ENCODE peak calls at places on chromosomes 1 and 21, in seven cellular contexts. One of them, this sample, is unnamed. For H3K4me1, the result is how much of the 10 kb centered on the place peaks cover.

GRCh38 chr1:166166701-166167394 is at the start of gene FAM78B:
- DNase-seq in cardiac muscle cell: peak
- DNase-seq in thyroid gland: peak
- DNase-seq in small intestine: peak
- DNase-seq in prostate gland: peak
- DNase-seq in Peyer's patch: peak
- DNase-seq in stomach: peak
- DNase-seq in this sample: peak

GRCh38 chr1:90402893-90403849 is 313.9 kb downstream of the BARHL2 start:
- DNase-seq in cardiac muscle cell: peak
- DNase-seq in thyroid gland: no peak
- DNase-seq in small intestine: peak
- DNase-seq in prostate gland: peak
- DNase-seq in Peyer's patch: no peak
- DNase-seq in stomach: peak
- DNase-seq in this sample: peak

GRCh38 chr21:24671901-24672300 is 935.4 kb downstream of the MRPL39 start:
- DNase-seq in cardiac muscle cell: no peak
- DNase-seq in thyroid gland: no peak
- DNase-seq in small intestine: no peak
- DNase-seq in prostate gland: no peak
- DNase-seq in Peyer's patch: no peak
- DNase-seq in stomach: no peak
- DNase-seq in this sample: no peak

GRCh38 chr1:152869808-152870419 is 8.2 kb upstream of the SMCP start:
- DNase-seq in cardiac muscle cell: peak
- DNase-seq in thyroid gland: peak
- DNase-seq in small intestine: peak
- DNase-seq in prostate gland: peak
- DNase-seq in Peyer's patch: no peak
- DNase-seq in stomach: peak
- DNase-seq in this sample: peak

GRCh38 chr1:209455133-209455532 is 128.4 kb upstream of the CAMK1G start:
- DNase-seq in cardiac muscle cell: no peak
- DNase-seq in thyroid gland: no peak
- DNase-seq in small intestine: no peak
- DNase-seq in prostate gland: no peak
- DNase-seq in Peyer's patch: no peak
- DNase-seq in stomach: no peak
- DNase-seq in this sample: no peak

GRCh38 chr1:240295811-240296210 is 204.1 kb downstream of the FMN2 start:
- DNase-seq in cardiac muscle cell: no peak
- DNase-seq in thyroid gland: no peak
- DNase-seq in small intestine: no peak
- DNase-seq in prostate gland: no peak
- DNase-seq in Peyer's patch: no peak
- DNase-seq in stomach: no peak
- DNase-seq in this sample: no peak

GRCh38 chr1:234256359-234256758 is 116.9 kb upstream of the COA6 start:
- DNase-seq in cardiac muscle cell: no peak
- DNase-seq in thyroid gland: no peak
- DNase-seq in small intestine: no peak
- DNase-seq in prostate gland: no peak
- DNase-seq in Peyer's patch: no peak
- DNase-seq in stomach: no peak
- DNase-seq in this sample: no peak

GRCh38 chr1:237011432-237011831 is 7.2 kb upstream of the MT1HL1 start:
- DNase-seq in cardiac muscle cell: no peak
- DNase-seq in thyroid gland: no peak
- DNase-seq in small intestine: no peak
- DNase-seq in prostate gland: no peak
- DNase-seq in Peyer's patch: no peak
- DNase-seq in stomach: no peak
- DNase-seq in this sample: no peak

GRCh38 chr1:247487057-247487456 is 29.2 kb upstream of the OR2B11 start:
- DNase-seq in cardiac muscle cell: peak
- DNase-seq in thyroid gland: no peak
- DNase-seq in small intestine: peak
- DNase-seq in prostate gland: peak
- DNase-seq in Peyer's patch: no peak
- DNase-seq in stomach: no peak
- DNase-seq in this sample: no peak

GRCh38 chr21:21624674-21625073 is 626.5 kb downstream of the NCAM2 start:
- DNase-seq in cardiac muscle cell: no peak
- DNase-seq in thyroid gland: no peak
- DNase-seq in small intestine: peak
- DNase-seq in prostate gland: no peak
- DNase-seq in Peyer's patch: no peak
- DNase-seq in stomach: no peak
- DNase-seq in this sample: no peak

GRCh38 chr1:47231314-47232186 is 475 bp downstream of the TAL1 start:
- DNase-seq in cardiac muscle cell: peak
- DNase-seq in thyroid gland: no peak
- DNase-seq in small intestine: peak
- DNase-seq in prostate gland: no peak
- DNase-seq in Peyer's patch: peak
- DNase-seq in stomach: no peak
- DNase-seq in this sample: no peak

GRCh38 chr1:207966521-207966920 is 55.6 kb upstream of the CD34 start:
- DNase-seq in cardiac muscle cell: no peak
- DNase-seq in thyroid gland: no peak
- DNase-seq in small intestine: no peak
- DNase-seq in prostate gland: no peak
- DNase-seq in Peyer's patch: no peak
- DNase-seq in stomach: no peak
- DNase-seq in this sample: no peak

GRCh38 chr1:58155418-58156123 is 391.0 kb downstream of the OMA1 start:
- DNase-seq in cardiac muscle cell: peak
- DNase-seq in thyroid gland: no peak
- DNase-seq in small intestine: peak
- DNase-seq in prostate gland: no peak
- DNase-seq in Peyer's patch: no peak
- DNase-seq in stomach: no peak
- DNase-seq in this sample: no peak

GRCh38 chr1:10456661-10457060 is 6.8 kb downstream of the CORT start:
- DNase-seq in cardiac muscle cell: peak
- DNase-seq in thyroid gland: no peak
- DNase-seq in small intestine: no peak
- DNase-seq in prostate gland: no peak
- DNase-seq in Peyer's patch: no peak
- DNase-seq in stomach: no peak
- DNase-seq in this sample: no peak

GRCh38 chr1:112836642-112837041 is 119.4 kb downstream of the SLC16A1 start:
- DNase-seq in cardiac muscle cell: peak
- DNase-seq in thyroid gland: peak
- DNase-seq in small intestine: no peak
- DNase-seq in prostate gland: no peak
- DNase-seq in Peyer's patch: no peak
- DNase-seq in stomach: no peak
- DNase-seq in this sample: no peak

GRCh38 chr1:229714964-229715603 is 89.0 kb downstream of the URB2 start:
- DNase-seq in cardiac muscle cell: no peak
- DNase-seq in thyroid gland: no peak
- DNase-seq in small intestine: peak
- DNase-seq in prostate gland: peak
- DNase-seq in Peyer's patch: no peak
- DNase-seq in stomach: peak
- DNase-seq in this sample: no peak

GRCh38 chr1:55064071-55064581 is 24.8 kb downstream of the PCSK9 start:
- DNase-seq in cardiac muscle cell: no peak
- DNase-seq in thyroid gland: peak
- DNase-seq in small intestine: no peak
- DNase-seq in prostate gland: peak
- DNase-seq in Peyer's patch: no peak
- DNase-seq in stomach: no peak
- DNase-seq in this sample: no peak

GRCh38 chr1:21490774-21491482 is 18.3 kb upstream of the ALPL start:
- DNase-seq in cardiac muscle cell: no peak
- DNase-seq in thyroid gland: no peak
- DNase-seq in small intestine: peak
- DNase-seq in prostate gland: no peak
- DNase-seq in Peyer's patch: no peak
- DNase-seq in stomach: no peak
- DNase-seq in this sample: no peak

GRCh38 chr1:71861022-71861421 is 421.3 kb downstream of the NEGR1 start:
- DNase-seq in cardiac muscle cell: no peak
- DNase-seq in thyroid gland: no peak
- DNase-seq in small intestine: no peak
- DNase-seq in prostate gland: no peak
- DNase-seq in Peyer's patch: no peak
- DNase-seq in stomach: no peak
- DNase-seq in this sample: no peak

GRCh38 chr1:180123463-180123936 is 31.2 kb upstream of the QSOX1 start:
- DNase-seq in cardiac muscle cell: no peak
- DNase-seq in thyroid gland: no peak
- DNase-seq in small intestine: no peak
- DNase-seq in prostate gland: no peak
- DNase-seq in Peyer's patch: no peak
- DNase-seq in stomach: no peak
- DNase-seq in this sample: no peak

GRCh38 chr1:21338568-21339401 is 48.5 kb upstream of the ECE1 start:
- DNase-seq in cardiac muscle cell: no peak
- DNase-seq in thyroid gland: peak
- DNase-seq in small intestine: peak
- DNase-seq in prostate gland: peak
- DNase-seq in Peyer's patch: peak
- DNase-seq in stomach: peak
- DNase-seq in this sample: no peak

GRCh38 chr1:149844096-149844495 is 55.3 kb upstream of the BOLA1 start:
- DNase-seq in cardiac muscle cell: no peak
- DNase-seq in thyroid gland: no peak
- DNase-seq in small intestine: peak
- DNase-seq in prostate gland: peak
- DNase-seq in Peyer's patch: no peak
- DNase-seq in stomach: no peak
- DNase-seq in this sample: no peak

GRCh38 chr1:206895837-206896242 is 1.4 kb upstream of the IL24 start:
- DNase-seq in cardiac muscle cell: no peak
- DNase-seq in thyroid gland: peak
- DNase-seq in small intestine: no peak
- DNase-seq in prostate gland: peak
- DNase-seq in Peyer's patch: no peak
- DNase-seq in stomach: peak
- DNase-seq in this sample: no peak

GRCh38 chr1:38587734-38588133 is 271.8 kb downstream of the RRAGC start:
- DNase-seq in cardiac muscle cell: no peak
- DNase-seq in thyroid gland: no peak
- DNase-seq in small intestine: no peak
- DNase-seq in prostate gland: no peak
- DNase-seq in Peyer's patch: no peak
- DNase-seq in stomach: no peak
- DNase-seq in this sample: no peak

GRCh38 chr1:236147068-236147467 is 4.7 kb downstream of the GPR137B start:
- DNase-seq in cardiac muscle cell: no peak
- DNase-seq in thyroid gland: peak
- DNase-seq in small intestine: peak
- DNase-seq in prostate gland: no peak
- DNase-seq in Peyer's patch: no peak
- DNase-seq in stomach: no peak
- DNase-seq in this sample: no peak

GRCh38 chr1:42937836-42938595 is 20.7 kb downstream of the SLC2A1 start:
- DNase-seq in cardiac muscle cell: no peak
- DNase-seq in thyroid gland: no peak
- DNase-seq in small intestine: peak
- DNase-seq in prostate gland: peak
- DNase-seq in Peyer's patch: peak
- DNase-seq in stomach: no peak
- DNase-seq in this sample: no peak

GRCh38 chr1:13829152-13829769 is 129.3 kb downstream of the PRDM2 start:
- DNase-seq in cardiac muscle cell: no peak
- DNase-seq in thyroid gland: no peak
- DNase-seq in small intestine: peak
- DNase-seq in prostate gland: peak
- DNase-seq in Peyer's patch: no peak
- DNase-seq in stomach: no peak
- DNase-seq in this sample: peak
- H3K27ac ChIP-seq in cardiac muscle cell: no peak
- H3K27ac ChIP-seq in thyroid gland: no peak
- H3K27ac ChIP-seq in small intestine: no peak
- H3K27ac ChIP-seq in prostate gland: no peak
- H3K27ac ChIP-seq in Peyer's patch: no peak
- H3K27ac ChIP-seq in stomach: no peak
- H3K27ac ChIP-seq in this sample: no peak

GRCh38 chr1:119771016-119771415 is 2.3 kb upstream of the HMGCS2 start:
- DNase-seq in cardiac muscle cell: peak
- DNase-seq in thyroid gland: peak
- DNase-seq in small intestine: no peak
- DNase-seq in prostate gland: no peak
- DNase-seq in Peyer's patch: no peak
- DNase-seq in stomach: no peak
- DNase-seq in this sample: no peak
- H3K4me1 ChIP-seq in cardiac muscle cell: under half
- H3K4me1 ChIP-seq in thyroid gland: half or more
- H3K4me1 ChIP-seq in small intestine: under half
- H3K4me1 ChIP-seq in prostate gland: under half
- H3K4me1 ChIP-seq in Peyer's patch: under half
- H3K4me1 ChIP-seq in stomach: half or more
- H3K4me1 ChIP-seq in this sample: under half

GRCh38 chr1:64956733-64957441 is 9.5 kb downstream of the JAK1 start:
- DNase-seq in cardiac muscle cell: no peak
- DNase-seq in thyroid gland: no peak
- DNase-seq in small intestine: peak
- DNase-seq in prostate gland: no peak
- DNase-seq in Peyer's patch: no peak
- DNase-seq in stomach: no peak
- DNase-seq in this sample: no peak
- H3K4me3 ChIP-seq in cardiac muscle cell: no peak
- H3K4me3 ChIP-seq in thyroid gland: no peak
- H3K4me3 ChIP-seq in small intestine: no peak
- H3K4me3 ChIP-seq in prostate gland: no peak
- H3K4me3 ChIP-seq in Peyer's patch: no peak
- H3K4me3 ChIP-seq in stomach: no peak
- H3K4me3 ChIP-seq in this sample: no peak

GRCh38 chr1:212858461-212859265 is 588 bp downstream of the FLVCR1 start:
- DNase-seq in cardiac muscle cell: peak
- DNase-seq in thyroid gland: peak
- DNase-seq in small intestine: peak
- DNase-seq in prostate gland: peak
- DNase-seq in Peyer's patch: peak
- DNase-seq in stomach: peak
- DNase-seq in this sample: peak

GRCh38 chr1:212864201-212864600 is 6.1 kb downstream of the FLVCR1 start:
- DNase-seq in cardiac muscle cell: peak
- DNase-seq in thyroid gland: peak
- DNase-seq in small intestine: no peak
- DNase-seq in prostate gland: no peak
- DNase-seq in Peyer's patch: no peak
- DNase-seq in stomach: no peak
- DNase-seq in this sample: no peak

GRCh38 chr1:212862111-212862690 is 4.1 kb downstream of the FLVCR1 start:
- DNase-seq in cardiac muscle cell: no peak
- DNase-seq in thyroid gland: no peak
- DNase-seq in small intestine: no peak
- DNase-seq in prostate gland: no peak
- DNase-seq in Peyer's patch: no peak
- DNase-seq in stomach: no peak
- DNase-seq in this sample: no peak

GRCh38 chr1:212858055-212858460 is at the start of gene FLVCR1:
- DNase-seq in cardiac muscle cell: peak
- DNase-seq in thyroid gland: peak
- DNase-seq in small intestine: peak
- DNase-seq in prostate gland: peak
- DNase-seq in Peyer's patch: peak
- DNase-seq in stomach: peak
- DNase-seq in this sample: peak

GRCh38 chr1:212860713-212861581 is 2.9 kb downstream of the FLVCR1 start:
- DNase-seq in cardiac muscle cell: peak
- DNase-seq in thyroid gland: no peak
- DNase-seq in small intestine: peak
- DNase-seq in prostate gland: no peak
- DNase-seq in Peyer's patch: no peak
- DNase-seq in stomach: no peak
- DNase-seq in this sample: no peak
- H3K27ac ChIP-seq in cardiac muscle cell: peak
- H3K27ac ChIP-seq in thyroid gland: no peak
- H3K27ac ChIP-seq in small intestine: no peak
- H3K27ac ChIP-seq in prostate gland: no peak
- H3K27ac ChIP-seq in Peyer's patch: no peak
- H3K27ac ChIP-seq in stomach: no peak
- H3K27ac ChIP-seq in this sample: no peak